ENCODE peak calls at places on chromosomes 11 and 22, in eight cellular contexts. One of them, this sample, is unnamed.

GRCh38 chr11:72864692-72865655 is 50.8 kb downstream of the ATG16L2 start:
- DNase-seq in tibial artery: no peak
- DNase-seq in neuronal stem cell: no peak
- DNase-seq in stomach: no peak
- DNase-seq in OCI-LY7: no peak
- DNase-seq in pancreas: no peak
- DNase-seq in left lung: no peak
- DNase-seq in right atrium auricular region: no peak
- DNase-seq in this sample: no peak

GRCh38 chr11:66878554-66878953 is 21.7 kb downstream of the LRFN4 start:
- DNase-seq in right atrium auricular region: no peak
- DNase-seq in neuronal stem cell: no peak
- DNase-seq in stomach: no peak
- DNase-seq in OCI-LY7: no peak
- DNase-seq in left lung: no peak
- DNase-seq in tibial artery: no peak
- DNase-seq in pancreas: no peak
- DNase-seq in this sample: no peak

GRCh38 chr11:67054851-67055523 is 1.7 kb upstream of the RHOD start:
- DNase-seq in tibial artery: no peak
- DNase-seq in pancreas: peak; percentile 79
- DNase-seq in neuronal stem cell: no peak
- DNase-seq in stomach: peak; percentile 74
- DNase-seq in left lung: peak; percentile 87
- DNase-seq in OCI-LY7: no peak
- DNase-seq in right atrium auricular region: peak; percentile 69
- DNase-seq in this sample: peak; percentile 85

GRCh38 chr22:43014062-43014875 is 680 bp downstream of the PACSIN2 start:
- DNase-seq in neuronal stem cell: peak; percentile 54
- DNase-seq in tibial artery: no peak
- DNase-seq in OCI-LY7: peak; percentile 52
- DNase-seq in pancreas: peak; percentile 76
- DNase-seq in left lung: peak; percentile 89
- DNase-seq in right atrium auricular region: no peak
- DNase-seq in stomach: peak; percentile 47
- DNase-seq in this sample: peak; percentile 69

GRCh38 chr22:47965896-47966295 is 1203.4 kb downstream of the TBC1D22A start:
- DNase-seq in neuronal stem cell: no peak
- DNase-seq in right atrium auricular region: no peak
- DNase-seq in left lung: no peak
- DNase-seq in tibial artery: no peak
- DNase-seq in stomach: no peak
- DNase-seq in OCI-LY7: no peak
- DNase-seq in pancreas: no peak
- DNase-seq in this sample: no peak

GRCh38 chr22:43953988-43954771 is 1.1 kb upstream of the SAMM50 start:
- DNase-seq in tibial artery: no peak
- DNase-seq in pancreas: no peak
- DNase-seq in left lung: no peak
- DNase-seq in OCI-LY7: peak; percentile 19
- DNase-seq in neuronal stem cell: no peak
- DNase-seq in right atrium auricular region: no peak
- DNase-seq in stomach: no peak
- DNase-seq in this sample: no peak

GRCh38 chr11:44799036-44799435 is 72.3 kb downstream of the TSPAN18 start:
- DNase-seq in neuronal stem cell: no peak
- DNase-seq in stomach: no peak
- DNase-seq in tibial artery: no peak
- DNase-seq in pancreas: no peak
- DNase-seq in left lung: no peak
- DNase-seq in OCI-LY7: no peak
- DNase-seq in right atrium auricular region: no peak
- DNase-seq in this sample: no peak

GRCh38 chr22:21738966-21739365 is 3.4 kb upstream of the YPEL1 start:
- DNase-seq in OCI-LY7: no peak
- DNase-seq in left lung: no peak
- DNase-seq in pancreas: no peak
- DNase-seq in stomach: no peak
- DNase-seq in tibial artery: no peak
- DNase-seq in right atrium auricular region: no peak
- DNase-seq in neuronal stem cell: no peak
- DNase-seq in this sample: no peak

GRCh38 chr11:91932151-91932821 is 292.3 kb upstream of the FAT3 start:
- DNase-seq in right atrium auricular region: no peak
- DNase-seq in neuronal stem cell: no peak
- DNase-seq in left lung: no peak
- DNase-seq in tibial artery: no peak
- DNase-seq in pancreas: no peak
- DNase-seq in stomach: no peak
- DNase-seq in OCI-LY7: no peak
- DNase-seq in this sample: no peak

GRCh38 chr11:78319453-78319955 is 98.1 kb downstream of the GAB2 start:
- DNase-seq in stomach: no peak
- DNase-seq in tibial artery: no peak
- DNase-seq in OCI-LY7: no peak
- DNase-seq in neuronal stem cell: no peak
- DNase-seq in right atrium auricular region: no peak
- DNase-seq in pancreas: no peak
- DNase-seq in left lung: no peak
- DNase-seq in this sample: no peak

GRCh38 chr11:102115557-102115956 is 5.3 kb downstream of the YAP1 start:
- DNase-seq in tibial artery: no peak
- DNase-seq in right atrium auricular region: no peak
- DNase-seq in neuronal stem cell: peak; percentile 45
- DNase-seq in stomach: no peak
- DNase-seq in OCI-LY7: no peak
- DNase-seq in pancreas: no peak
- DNase-seq in left lung: no peak
- DNase-seq in this sample: peak; percentile 42

GRCh38 chr11:110434952-110435779 is 5.4 kb downstream of the FDX1 start:
- DNase-seq in pancreas: no peak
- DNase-seq in neuronal stem cell: no peak
- DNase-seq in right atrium auricular region: no peak
- DNase-seq in left lung: no peak
- DNase-seq in stomach: peak; percentile 66
- DNase-seq in OCI-LY7: peak; percentile 47
- DNase-seq in tibial artery: no peak
- DNase-seq in this sample: peak; percentile 23

GRCh38 chr11:95035316-95035715 is 10.3 kb downstream of the KDM4E start:
- DNase-seq in pancreas: no peak
- DNase-seq in stomach: no peak
- DNase-seq in OCI-LY7: no peak
- DNase-seq in left lung: no peak
- DNase-seq in tibial artery: no peak
- DNase-seq in neuronal stem cell: no peak
- DNase-seq in right atrium auricular region: no peak
- DNase-seq in this sample: no peak

GRCh38 chr11:74010306-74010981 is 1.6 kb upstream of the UCP3 start:
- DNase-seq in stomach: no peak
- DNase-seq in neuronal stem cell: no peak
- DNase-seq in OCI-LY7: no peak
- DNase-seq in right atrium auricular region: no peak
- DNase-seq in left lung: no peak
- DNase-seq in pancreas: no peak
- DNase-seq in tibial artery: no peak
- DNase-seq in this sample: no peak

GRCh38 chr11:96072592-96072991 is 148.7 kb upstream of the MTMR2 start:
- DNase-seq in left lung: no peak
- DNase-seq in neuronal stem cell: no peak
- DNase-seq in stomach: no peak
- DNase-seq in tibial artery: peak; percentile 52
- DNase-seq in right atrium auricular region: peak; percentile 79
- DNase-seq in OCI-LY7: no peak
- DNase-seq in pancreas: no peak
- DNase-seq in this sample: no peak

GRCh38 chr11:29326757-29327156 is 690.1 kb downstream of the KCNA4 start:
- DNase-seq in left lung: no peak
- DNase-seq in tibial artery: no peak
- DNase-seq in OCI-LY7: no peak
- DNase-seq in right atrium auricular region: no peak
- DNase-seq in neuronal stem cell: no peak
- DNase-seq in pancreas: no peak
- DNase-seq in stomach: no peak
- DNase-seq in this sample: no peak

GRCh38 chr11:57493507-57494503 is 21.7 kb downstream of the SLC43A1 start:
- DNase-seq in neuronal stem cell: peak; percentile 48
- DNase-seq in pancreas: peak; percentile 90
- DNase-seq in tibial artery: no peak
- DNase-seq in OCI-LY7: peak; percentile 91
- DNase-seq in right atrium auricular region: no peak
- DNase-seq in stomach: peak; percentile 83
- DNase-seq in left lung: peak; percentile 89
- DNase-seq in this sample: peak; percentile 65

GRCh38 chr11:87870081-87870480 is 305.2 kb downstream of the RAB38 start:
- DNase-seq in OCI-LY7: no peak
- DNase-seq in pancreas: no peak
- DNase-seq in right atrium auricular region: no peak
- DNase-seq in stomach: no peak
- DNase-seq in neuronal stem cell: no peak
- DNase-seq in left lung: no peak
- DNase-seq in tibial artery: no peak
- DNase-seq in this sample: no peak

GRCh38 chr11:65506770-65507485 is 8.1 kb downstream of the MALAT1 start:
- DNase-seq in left lung: no peak
- DNase-seq in stomach: peak; percentile 56
- DNase-seq in pancreas: peak; percentile 77
- DNase-seq in right atrium auricular region: peak; percentile 81
- DNase-seq in OCI-LY7: peak; percentile 71
- DNase-seq in tibial artery: peak; percentile 64
- DNase-seq in neuronal stem cell: peak; percentile 62
- DNase-seq in this sample: peak; percentile 77
- H3K4me1 ChIP-seq in left lung: peaks cover 3% of the 10 kb centered on the region
- H3K4me1 ChIP-seq in stomach: peaks cover 32% of the 10 kb centered on the region
- H3K4me1 ChIP-seq in pancreas: peaks cover 21% of the 10 kb centered on the region
- H3K4me1 ChIP-seq in right atrium auricular region: no peaks in the 10 kb centered on the region
- H3K4me1 ChIP-seq in OCI-LY7: peaks cover 65% of the 10 kb centered on the region
- H3K4me1 ChIP-seq in tibial artery: no peaks in the 10 kb centered on the region
- H3K4me1 ChIP-seq in neuronal stem cell: peaks cover 10% of the 10 kb centered on the region
- H3K4me1 ChIP-seq in this sample: peaks cover 2% of the 10 kb centered on the region

GRCh38 chr11:68329496-68329895 is 17.1 kb downstream of the LRP5 start:
- DNase-seq in stomach: no peak
- DNase-seq in neuronal stem cell: no peak
- DNase-seq in OCI-LY7: no peak
- DNase-seq in right atrium auricular region: no peak
- DNase-seq in tibial artery: no peak
- DNase-seq in pancreas: no peak
- DNase-seq in left lung: no peak
- DNase-seq in this sample: no peak

GRCh38 chr11:68326334-68327215 is 14.2 kb downstream of the LRP5 start:
- DNase-seq in tibial artery: no peak
- DNase-seq in right atrium auricular region: no peak
- DNase-seq in left lung: no peak
- DNase-seq in pancreas: no peak
- DNase-seq in OCI-LY7: no peak
- DNase-seq in neuronal stem cell: no peak
- DNase-seq in stomach: peak; percentile 51
- DNase-seq in this sample: no peak

GRCh38 chr11:68328374-68329091 is 16.1 kb downstream of the LRP5 start:
- DNase-seq in tibial artery: no peak
- DNase-seq in pancreas: no peak
- DNase-seq in stomach: peak; percentile 51
- DNase-seq in neuronal stem cell: peak; percentile 58
- DNase-seq in left lung: no peak
- DNase-seq in OCI-LY7: peak; percentile 10
- DNase-seq in right atrium auricular region: no peak
- DNase-seq in this sample: peak; percentile 72

GRCh38 chr11:68325894-68326220 is 13.5 kb downstream of the LRP5 start:
- DNase-seq in OCI-LY7: no peak
- DNase-seq in neuronal stem cell: no peak
- DNase-seq in right atrium auricular region: no peak
- DNase-seq in tibial artery: no peak
- DNase-seq in pancreas: no peak
- DNase-seq in left lung: no peak
- DNase-seq in stomach: no peak
- DNase-seq in this sample: no peak

GRCh38 chr11:68327586-68328370 is 15.4 kb downstream of the LRP5 start:
- DNase-seq in left lung: no peak
- DNase-seq in tibial artery: no peak
- DNase-seq in pancreas: no peak
- DNase-seq in OCI-LY7: no peak
- DNase-seq in right atrium auricular region: no peak
- DNase-seq in neuronal stem cell: no peak
- DNase-seq in stomach: no peak
- DNase-seq in this sample: no peak
- H3K4me1 ChIP-seq in left lung: peaks cover 15% of the 10 kb centered on the region
- H3K4me1 ChIP-seq in tibial artery: peaks cover 3% of the 10 kb centered on the region
- H3K4me1 ChIP-seq in pancreas: peaks cover 20% of the 10 kb centered on the region
- H3K4me1 ChIP-seq in OCI-LY7: peaks cover 7% of the 10 kb centered on the region
- H3K4me1 ChIP-seq in right atrium auricular region: no peaks in the 10 kb centered on the region
- H3K4me1 ChIP-seq in neuronal stem cell: peaks cover 42% of the 10 kb centered on the region
- H3K4me1 ChIP-seq in stomach: peaks cover 65% of the 10 kb centered on the region
- H3K4me1 ChIP-seq in this sample: peaks cover 34% of the 10 kb centered on the region

DNA sequence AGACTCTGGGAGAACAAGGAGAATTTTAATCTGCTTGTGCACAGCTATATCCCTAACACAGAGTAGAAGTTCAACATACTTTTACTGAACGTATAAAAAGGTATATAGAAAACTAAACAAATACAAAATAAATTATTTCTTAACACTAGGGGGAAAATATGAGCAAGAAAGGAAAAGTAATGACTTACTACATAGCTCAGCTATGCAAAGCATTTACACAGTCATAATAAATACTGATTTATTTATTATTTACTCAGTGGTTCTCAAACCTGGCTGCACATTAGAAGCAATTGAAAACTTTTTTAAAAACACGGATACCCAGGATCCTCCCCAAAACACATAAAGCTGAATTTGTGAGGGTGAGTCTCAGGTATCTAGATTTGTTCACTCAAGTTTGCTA is 182.5 kb downstream of the TTC28 start:
- DNase-seq in left lung: no peak
- DNase-seq in right atrium auricular region: no peak
- DNase-seq in neuronal stem cell: no peak
- DNase-seq in stomach: no peak
- DNase-seq in pancreas: no peak
- DNase-seq in tibial artery: no peak
- DNase-seq in OCI-LY7: no peak
- DNase-seq in this sample: no peak
- H3K4me1 ChIP-seq in left lung: no peaks in the 10 kb centered on the region
- H3K4me1 ChIP-seq in right atrium auricular region: no peaks in the 10 kb centered on the region
- H3K4me1 ChIP-seq in neuronal stem cell: peaks cover 7% of the 10 kb centered on the region
- H3K4me1 ChIP-seq in stomach: no peaks in the 10 kb centered on the region
- H3K4me1 ChIP-seq in pancreas: no peaks in the 10 kb centered on the region
- H3K4me1 ChIP-seq in tibial artery: no peaks in the 10 kb centered on the region
- H3K4me1 ChIP-seq in OCI-LY7: no peaks in the 10 kb centered on the region
- H3K4me1 ChIP-seq in this sample: no peaks in the 10 kb centered on the region

DNA sequence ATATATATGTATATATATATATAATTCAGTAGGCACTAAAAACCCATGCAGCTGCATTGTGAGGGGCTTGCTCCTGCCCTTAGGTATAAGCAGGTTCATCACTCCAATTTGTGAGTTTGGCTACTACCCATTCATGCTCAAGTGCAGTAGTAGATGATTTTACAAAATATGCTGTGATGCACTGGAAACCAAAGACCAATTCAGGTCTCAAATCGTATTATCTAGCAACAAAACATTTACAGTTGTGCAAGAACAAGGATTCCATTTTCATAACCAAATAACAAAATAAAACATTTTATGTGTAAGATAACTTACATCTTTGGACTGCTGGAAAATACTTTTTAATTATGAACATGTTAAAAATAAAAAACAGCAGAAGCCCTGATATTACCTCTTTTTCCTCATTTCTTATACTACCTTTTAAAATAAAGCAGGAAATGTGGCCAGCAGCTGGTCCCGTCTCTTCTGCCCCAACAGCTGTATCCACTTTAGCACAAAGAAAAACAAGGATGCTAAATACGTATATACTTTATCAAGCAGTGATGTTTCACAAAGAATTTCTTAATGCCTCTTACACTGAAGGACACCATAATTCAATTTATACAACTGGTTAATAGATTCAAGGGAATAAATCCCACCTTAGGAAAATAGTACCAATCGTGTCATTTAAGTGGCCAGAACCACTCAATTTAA is 2.8 kb downstream of the CREBZF start:
- DNase-seq in tibial artery: no peak
- DNase-seq in pancreas: no peak
- DNase-seq in OCI-LY7: no peak
- DNase-seq in stomach: no peak
- DNase-seq in right atrium auricular region: no peak
- DNase-seq in left lung: no peak
- DNase-seq in neuronal stem cell: no peak
- DNase-seq in this sample: no peak
- H3K4me1 ChIP-seq in tibial artery: no peaks in the 10 kb centered on the region
- H3K4me1 ChIP-seq in pancreas: peaks cover 37% of the 10 kb centered on the region
- H3K4me1 ChIP-seq in OCI-LY7: peaks cover 35% of the 10 kb centered on the region
- H3K4me1 ChIP-seq in stomach: peaks cover 11% of the 10 kb centered on the region
- H3K4me1 ChIP-seq in right atrium auricular region: no peaks in the 10 kb centered on the region
- H3K4me1 ChIP-seq in left lung: peaks cover 18% of the 10 kb centered on the region
- H3K4me1 ChIP-seq in neuronal stem cell: peaks cover 10% of the 10 kb centered on the region
- H3K4me1 ChIP-seq in this sample: no peaks in the 10 kb centered on the region